ENCODE peak calls at places on chromosomes 3 and 15, in five cellular contexts. K, U, F, P and H are unnamed samples. For H3K4me1, the result is how much of the 10 kb centered on the place peaks cover.

GRCh38 chr15:80401471-80401870 is 2.7 kb upstream of the ARNT2 start:
- DNase-seq in K (peak), U (no peak), F (no peak), P (no peak), H (no peak)

GRCh38 chr3:12370758-12371157 is 81.9 kb downstream of the PPARG start:
- DNase-seq in K (peak), U (no peak), F (no peak), P (no peak), H (no peak)

GRCh38 chr15:90001062-90001682 is at the start of gene ZNF710:
- DNase-seq in K (peak), U (peak), F (no peak), P (peak), H (peak)

GRCh38 chr3:73614385-73614784 is 10.4 kb downstream of the PDZRN3 start:
- DNase-seq in K (peak), U (no peak), F (no peak), P (peak), H (peak)

GRCh38 chr3:81851166-81851565 is 89.7 kb upstream of the GBE1 start:
- DNase-seq in K (peak), U (no peak), F (no peak), P (no peak), H (no peak)

GRCh38 chr3:66407281-66408218 is 93.3 kb downstream of the LRIG1 start:
- DNase-seq in K (peak), U (peak), F (no peak), P (peak), H (peak)

GRCh38 chr3:53227993-53228885 is 27.6 kb downstream of the TKT start:
- DNase-seq in K (no peak), U (no peak), F (no peak), P (no peak), H (no peak)

GRCh38 chr3:155946178-155946577 is 75.7 kb downstream of the GMPS start:
- DNase-seq in K (peak), U (no peak), F (no peak), P (no peak), H (no peak)

GRCh38 chr3:188594137-188594536 is 440.2 kb downstream of the LPP start:
- DNase-seq in K (peak), U (no peak), F (no peak), P (no peak), H (no peak)

GRCh38 chr3:37741644-37742043 is 120.0 kb upstream of the CTDSPL start:
- DNase-seq in K (no peak), U (no peak), F (peak), P (peak), H (no peak)

GRCh38 chr3:39808467-39809180 is 785 bp upstream of the MYRIP start:
- DNase-seq in K (no peak), U (peak), F (no peak), P (no peak), H (no peak)

GRCh38 chr3:75655501-75655904 is 8.6 kb upstream of the FRG2C start:
- DNase-seq in K (no peak), U (peak), F (no peak), P (no peak), H (no peak)

GRCh38 chr3:110743202-110743601 is 328.4 kb upstream of the NECTIN3 start:
- DNase-seq in K (no peak), U (no peak), F (no peak), P (no peak), H (no peak)

GRCh38 chr3:139319428-139320402 is 24.1 kb upstream of the MRPS22 start:
- DNase-seq in K (no peak), U (peak), F (no peak), P (no peak), H (no peak)
- TF ChIP-seq CTCF in K (peak), U (peak), F (no peak), P (no peak), H (no peak)

GRCh38 chr15:25790003-25790660 is 73.0 kb downstream of the ATP10A start:
- DNase-seq in K (peak), U (no peak), F (no peak), P (peak), H (peak)

GRCh38 chr15:25789616-25790002 is 73.5 kb downstream of the ATP10A start:
- DNase-seq in K (no peak), U (no peak), F (no peak), P (no peak), H (no peak)

GRCh38 chr15:25789206-25789605 is 73.9 kb downstream of the ATP10A start:
- DNase-seq in K (no peak), U (no peak), F (no peak), P (peak), H (peak)

GRCh38 chr15:25793354-25794050 is 69.6 kb downstream of the ATP10A start:
- DNase-seq in K (no peak), U (peak), F (no peak), P (no peak), H (no peak)

DNA sequence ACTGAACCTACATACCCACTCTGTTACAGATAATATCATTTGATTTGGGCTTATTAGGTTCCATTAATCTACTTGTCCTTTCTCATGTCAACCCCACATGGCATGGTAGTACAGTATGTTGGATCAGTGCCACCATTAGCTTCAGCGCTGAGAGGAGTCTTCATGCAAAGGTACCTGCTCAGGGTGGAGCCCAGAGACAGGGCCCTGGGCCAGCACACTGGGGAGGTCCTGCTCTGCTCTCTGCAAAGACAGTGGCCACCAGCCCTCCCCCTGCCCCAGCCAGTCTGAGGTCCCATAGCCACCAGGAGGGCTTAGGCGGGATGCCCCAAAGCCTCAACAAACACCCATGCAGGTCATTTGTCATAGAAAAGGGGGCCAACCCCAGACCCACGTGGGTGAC is 71.0 kb downstream of the ATP10A start:
- DNase-seq in K (no peak), U (no peak), F (no peak), P (no peak), H (no peak)
- H3K4me1 ChIP-seq in K (under half), U (under half), F (under half), P (under half), H (under half)

DNA sequence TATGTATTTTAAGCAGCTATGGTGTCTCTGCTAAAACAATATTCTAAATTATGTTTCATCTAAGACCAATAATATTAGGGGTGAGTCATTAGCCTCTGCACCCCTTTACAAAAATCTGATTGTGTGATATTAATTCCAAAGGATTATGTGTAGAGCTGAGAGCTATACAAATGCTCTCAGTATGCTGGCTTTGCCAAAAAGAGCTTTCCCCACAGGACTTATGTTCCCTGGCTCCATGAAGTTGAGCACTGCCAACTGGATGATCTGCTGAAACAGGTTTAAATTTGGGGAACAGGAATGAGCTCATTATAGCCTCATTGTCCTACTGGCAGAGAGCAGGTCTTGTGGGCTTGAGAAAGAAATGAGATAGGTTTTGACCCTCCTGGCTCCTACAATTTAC is 347.8 kb upstream of the LMCD1 start:
- DNase-seq in K (no peak), U (no peak), F (no peak), P (no peak), H (no peak)
- TF ChIP-seq CTCF in K (no peak), U (no peak), F (no peak), P (no peak), H (no peak)

GRCh38 chr15:72489943-72490554 is 15.9 kb downstream of the ARIH1 start:
- DNase-seq in K (no peak), U (no peak), F (no peak), P (no peak), H (no peak)
- H3K4me1 ChIP-seq in K (under half), U (under half), F (under half), P (half or more), H (under half)

DNA sequence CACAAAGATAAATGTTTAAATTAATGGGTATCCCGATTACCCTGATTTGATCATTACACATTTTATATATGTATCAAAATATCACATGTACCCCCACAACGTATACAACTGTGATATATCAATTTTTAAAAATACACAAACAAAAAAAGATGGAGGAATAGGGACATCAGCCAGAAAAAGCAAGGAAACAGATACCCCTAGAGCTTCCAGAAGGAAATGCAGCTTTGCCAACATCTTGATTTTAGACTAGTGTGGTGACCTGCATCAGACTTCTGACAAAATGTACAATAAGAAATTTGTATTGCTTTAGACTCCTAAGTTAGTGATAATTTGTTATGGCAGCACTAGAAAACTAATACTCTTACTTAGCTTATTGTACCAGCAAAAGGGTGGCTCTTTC is 483.8 kb downstream of the TUSC7 start:
- DNase-seq in K (no peak), U (no peak), F (no peak), P (no peak), H (no peak)
- TF ChIP-seq CTCF in K (no peak), U (no peak), F (no peak), P (no peak), H (no peak)